ENCODE peak calls at places on chromosomes 3 and 15, in five cellular contexts. C is fibroblast of mammary gland, L is omental fat pad, X is heart right ventricle, B is pancreas. U is an unnamed sample.

GRCh38 chr3:96236499-96236898 is 577.9 kb upstream of the EPHA6 start:
- DNase-seq in C (no peak), L (no peak), X (no peak), B (no peak), U (no peak)

GRCh38 chr3:114666613-114667012 is 372.8 kb downstream of the TIGIT start:
- DNase-seq in C (no peak), L (no peak), X (no peak), B (no peak), U (no peak)

GRCh38 chr3:112763258-112763657 is 83.4 kb downstream of the CD200R1L start:
- DNase-seq in C (no peak), L (no peak), X (no peak), B (no peak), U (no peak)

GRCh38 chr15:92574161-92574560 is 81.4 kb downstream of the FAM174B start:
- DNase-seq in C (no peak), L (no peak), X (no peak), B (no peak), U (no peak)

GRCh38 chr3:96970211-96970610 is 155.8 kb downstream of the EPHA6 start:
- DNase-seq in C (peak), L (no peak), X (no peak), B (no peak), U (no peak)

GRCh38 chr3:122948398-122948797 is 79.2 kb downstream of the SEMA5B start:
- DNase-seq in C (no peak), L (no peak), X (no peak), B (no peak), U (no peak)

GRCh38 chr3:179840985-179841384 is 188.1 kb downstream of the USP13 start:
- DNase-seq in C (peak), L (peak), X (no peak), B (no peak), U (no peak)

GRCh38 chr3:31615071-31615875 is 82.5 kb downstream of the STT3B start:
- DNase-seq in C (peak), L (no peak), X (no peak), B (no peak), U (no peak)

GRCh38 chr15:90955911-90956310 is 1.2 kb downstream of the RCCD1 start:
- DNase-seq in C (no peak), L (no peak), X (no peak), B (peak), U (no peak)

GRCh38 chr3:178246004-178246403 is 290.2 kb upstream of the KCNMB2 start:
- DNase-seq in C (no peak), L (no peak), X (no peak), B (no peak), U (no peak)

DNA sequence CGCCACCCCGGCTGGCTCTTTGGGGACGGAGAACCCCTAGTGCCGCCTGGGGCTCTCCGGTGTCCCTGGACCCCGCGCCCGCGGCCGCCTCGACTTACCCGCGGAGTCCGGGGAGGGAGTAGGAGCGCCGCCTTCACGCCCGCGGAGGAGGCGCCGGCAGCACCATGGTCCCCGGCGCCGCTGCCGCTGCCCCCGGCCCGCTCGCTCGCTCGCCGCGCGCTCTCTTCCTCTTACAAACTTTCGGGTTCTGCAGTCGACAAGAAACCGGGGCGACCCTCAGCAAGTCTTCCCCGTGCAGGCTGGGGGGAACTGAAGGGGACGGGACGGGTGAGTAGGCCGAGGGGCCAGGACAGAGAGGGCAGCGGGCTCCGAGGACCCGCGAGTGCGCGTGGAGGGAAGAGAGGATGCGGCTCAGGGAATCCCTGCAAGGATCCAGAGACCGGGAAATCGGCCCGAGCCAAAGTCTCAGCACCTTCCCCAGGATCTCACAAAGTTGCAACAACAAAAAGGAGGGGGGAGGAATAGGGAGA is 2.0 kb downstream of the FOXP1 start:
- DNase-seq in C (no peak), L (no peak), X (peak), B (peak), U (no peak)
- TF ChIP-seq CTCF in C (no peak), L (no peak), X (no peak), B (no peak), U (no peak)

DNA sequence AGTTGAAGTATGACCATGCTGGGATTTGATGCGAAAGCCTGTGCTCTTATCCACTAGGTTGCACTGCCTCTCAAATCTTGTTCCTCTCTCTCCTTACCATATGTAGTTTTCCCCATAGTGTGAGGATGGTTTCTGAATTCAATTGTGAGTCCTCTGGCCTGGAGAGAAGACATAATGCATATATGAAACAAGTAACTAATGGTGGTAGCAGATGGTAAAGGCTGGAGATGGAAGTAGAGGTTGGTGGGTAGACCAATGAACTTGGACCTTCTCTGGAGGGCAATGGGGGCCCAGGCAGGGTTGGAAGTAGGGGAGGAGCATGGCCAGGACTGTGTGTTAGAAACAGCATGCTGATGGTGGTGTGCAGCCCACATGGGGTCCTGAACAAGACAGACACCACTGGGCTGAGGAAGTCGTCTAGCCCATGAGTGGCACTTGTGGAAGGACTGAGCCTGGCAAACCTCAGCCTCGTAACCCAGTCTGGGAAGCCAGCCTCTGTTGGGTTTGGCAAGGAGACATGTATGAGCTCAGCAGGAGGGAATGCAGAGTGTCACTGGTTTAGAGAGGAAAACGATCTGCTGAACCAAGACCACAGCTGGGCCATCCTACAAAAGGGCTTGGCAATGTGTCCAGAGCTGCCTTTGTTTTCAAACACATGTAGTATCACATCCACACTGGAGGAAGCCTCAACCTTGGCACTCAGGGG is 18.5 kb upstream of the LMCD1 start:
- DNase-seq in C (peak), L (no peak), X (peak), B (peak), U (no peak)
- TF ChIP-seq CTCF in C (no peak), L (no peak), X (no peak), B (no peak), U (no peak)

DNA sequence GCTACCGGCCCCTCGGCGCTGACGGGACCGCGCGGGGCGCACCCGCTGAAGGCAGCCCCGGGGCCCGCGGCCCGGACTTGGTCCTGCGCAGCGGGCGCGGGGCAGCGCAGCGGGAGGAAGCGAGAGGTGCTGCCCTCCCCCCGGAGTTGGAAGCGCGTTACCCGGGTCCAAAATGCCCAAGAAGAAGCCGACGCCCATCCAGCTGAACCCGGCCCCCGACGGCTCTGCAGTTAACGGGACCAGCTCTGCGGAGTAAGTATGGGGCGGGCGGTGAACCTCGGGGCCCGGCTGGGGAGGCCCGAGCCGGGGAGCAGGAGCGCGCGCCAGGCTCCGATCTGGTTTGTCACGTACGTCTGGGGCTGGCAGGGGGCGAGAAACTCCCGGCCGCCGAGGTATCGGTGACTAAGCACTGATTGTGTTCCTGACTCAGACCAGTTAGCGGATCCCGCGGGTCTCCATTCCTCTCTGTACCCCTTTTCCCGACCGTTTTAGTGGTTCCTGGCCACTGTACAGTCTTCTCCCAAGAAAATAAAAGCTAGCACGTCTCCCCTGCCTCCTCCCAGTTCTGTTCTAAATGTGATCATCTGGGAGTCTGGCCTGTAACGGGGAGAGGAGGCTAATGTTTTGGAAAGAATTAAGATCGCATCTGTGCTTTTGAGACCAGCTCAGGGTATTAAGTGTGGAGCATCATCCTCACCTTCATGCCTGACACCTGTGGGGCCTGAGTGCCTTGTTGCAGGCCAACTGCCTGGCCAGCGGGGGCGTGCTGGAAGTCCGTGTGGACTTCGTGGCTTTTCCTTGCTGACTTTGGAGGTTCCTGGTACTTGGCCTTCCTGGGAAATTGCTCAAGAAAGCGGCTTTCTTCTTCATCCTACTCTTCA is 704 bp downstream of the MAP2K1 start:
- DNase-seq in C (peak), L (peak), X (peak), B (peak), U (peak)
- TF ChIP-seq CTCF in C (peak), L (no peak), X (no peak), B (no peak), U (peak)

DNA sequence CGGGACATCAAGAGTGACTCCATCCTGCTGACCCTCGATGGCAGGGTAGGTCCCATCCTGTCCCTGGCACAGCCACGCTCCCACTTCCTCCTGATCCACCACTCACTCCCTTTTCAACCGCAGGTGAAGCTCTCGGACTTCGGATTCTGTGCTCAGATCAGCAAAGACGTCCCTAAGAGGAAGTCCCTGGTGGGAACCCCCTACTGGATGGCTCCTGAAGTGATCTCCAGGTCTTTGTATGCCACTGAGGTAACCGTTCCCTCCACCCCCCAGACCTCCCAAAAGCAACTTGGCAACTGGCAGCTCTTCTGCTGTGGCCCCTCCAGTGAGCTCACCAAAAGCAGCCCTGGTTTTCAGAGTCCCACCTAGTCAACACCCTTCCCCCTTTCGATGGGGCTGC is 9.4 kb downstream of the ANKRD63 start:
- DNase-seq in C (no peak), L (no peak), X (no peak), B (no peak), U (no peak)
- TF ChIP-seq CTCF in C (no peak), L (no peak), X (no peak), B (no peak), U (no peak)

DNA sequence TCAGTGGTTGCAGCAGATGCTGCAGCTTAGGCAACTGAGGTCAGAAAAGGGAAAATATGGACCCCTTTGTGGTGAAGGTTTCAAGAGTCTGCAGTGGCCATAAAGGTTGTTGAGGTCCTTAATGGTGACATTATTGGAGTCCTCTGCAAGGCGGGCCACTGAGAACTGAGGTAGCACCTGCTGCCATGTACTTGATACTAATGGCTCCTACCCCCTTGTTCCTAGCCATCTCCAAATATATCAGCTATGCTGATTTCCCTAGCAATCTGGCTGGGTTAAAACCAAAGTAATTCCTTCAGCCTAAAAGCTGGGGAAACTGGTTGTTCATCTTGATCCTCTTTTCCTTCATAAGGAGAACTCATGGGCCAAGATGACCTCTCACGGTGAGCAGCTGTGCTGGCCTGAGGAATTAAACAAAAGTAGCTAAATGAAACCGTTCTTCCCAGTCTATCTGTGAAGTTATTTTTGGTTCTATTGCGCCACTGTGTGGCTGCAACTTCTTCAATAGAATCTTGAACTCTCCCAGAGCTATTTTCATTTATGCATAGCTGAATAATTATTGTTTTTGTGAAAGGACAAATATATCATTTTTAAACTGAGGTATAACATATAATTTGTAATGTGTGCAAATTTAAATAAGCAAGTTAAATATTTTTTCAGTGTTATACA is 76.1 kb upstream of the PLSCR4 start:
- DNase-seq in C (peak), L (no peak), X (no peak), B (peak), U (peak)
- TF ChIP-seq CTCF in C (peak), L (no peak), X (peak), B (peak), U (peak)

DNA sequence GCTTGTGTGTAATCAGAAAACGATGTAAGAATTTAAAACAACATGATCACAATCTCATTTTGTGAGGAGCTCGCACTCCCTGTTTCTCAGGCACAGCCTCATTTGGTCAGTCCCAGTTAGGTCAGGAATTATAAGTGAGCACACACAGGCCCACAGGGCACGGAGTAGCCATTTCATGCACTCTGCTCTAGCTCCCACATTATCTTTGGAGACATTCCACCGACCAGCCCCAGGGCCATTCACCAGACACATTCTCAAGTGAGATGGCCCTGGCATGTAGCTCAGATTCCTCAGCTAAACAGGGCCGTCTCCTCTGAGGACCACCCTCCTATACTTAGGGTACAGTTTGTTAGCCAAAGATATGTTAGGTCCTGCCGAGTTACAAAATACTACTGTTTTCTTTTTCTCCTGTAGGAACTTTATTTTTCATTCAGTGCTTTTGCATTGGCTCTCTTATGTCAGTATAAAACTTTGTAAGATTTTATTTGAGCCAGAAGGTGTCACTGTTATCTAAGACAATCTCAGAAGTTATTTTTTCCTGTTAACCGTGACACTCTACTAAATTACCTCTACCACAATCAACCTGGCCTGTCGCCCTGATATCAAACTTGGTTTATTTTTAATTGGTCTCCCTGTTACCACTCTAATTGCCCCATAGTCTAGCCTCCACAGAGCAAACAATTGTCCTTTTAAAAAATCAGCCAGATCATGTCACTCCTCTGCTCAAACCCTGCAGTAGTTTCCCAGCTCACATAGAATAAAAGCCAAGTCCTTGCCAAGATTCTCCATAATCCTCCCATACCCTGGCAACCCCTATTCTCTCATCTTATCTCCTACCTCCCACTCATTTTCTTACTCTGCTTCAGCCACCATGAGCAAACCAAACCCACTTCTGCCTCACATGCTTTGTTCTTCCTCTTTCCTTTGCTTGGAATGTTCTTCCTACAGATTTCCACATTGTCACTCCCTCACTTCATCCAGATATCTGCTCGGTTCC is 105.7 kb downstream of the PPP2R3A start:
- DNase-seq in C (peak), L (no peak), X (no peak), B (no peak), U (no peak)
- TF ChIP-seq CTCF in C (no peak), L (no peak), X (no peak), B (no peak), U (no peak)

DNA sequence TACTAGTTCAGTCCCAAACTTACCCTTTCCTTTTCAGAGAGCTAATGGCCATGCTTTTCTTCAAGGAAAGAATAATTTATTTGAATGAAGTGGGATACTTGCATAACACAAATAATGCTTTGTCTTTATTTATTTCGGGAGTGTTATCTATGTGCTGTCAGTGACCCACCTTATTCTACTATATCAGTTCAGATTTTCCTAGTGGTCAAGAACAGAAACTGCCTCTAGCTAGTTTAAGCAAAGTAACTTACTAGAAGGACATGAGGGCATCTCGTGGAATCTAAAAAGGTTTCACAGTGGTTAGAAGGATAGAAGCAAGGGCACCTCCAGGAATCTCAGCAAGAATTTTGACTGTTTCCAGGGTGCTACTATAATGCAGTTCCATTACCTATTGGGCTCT is 3.8 kb upstream of the TIMMDC1 start:
- DNase-seq in C (no peak), L (no peak), X (no peak), B (no peak), U (no peak)
- TF ChIP-seq CTCF in C (peak), L (no peak), X (no peak), B (no peak), U (no peak)

GRCh38 chr3:194632983-194633348 is 253 bp downstream of the TMEM44 start:
- DNase-seq in C (no peak), L (no peak), X (no peak), B (no peak), U (no peak)

GRCh38 chr3:194631696-194632095 is 1.5 kb downstream of the TMEM44 start:
- DNase-seq in C (no peak), L (no peak), X (no peak), B (no peak), U (no peak)

GRCh38 chr3:194632211-194632982 is 822 bp downstream of the TMEM44 start:
- DNase-seq in C (peak), L (no peak), X (peak), B (no peak), U (no peak)

GRCh38 chr3:194637066-194637465 is 3.8 kb upstream of the TMEM44 start:
- DNase-seq in C (no peak), L (no peak), X (no peak), B (no peak), U (no peak)

DNA sequence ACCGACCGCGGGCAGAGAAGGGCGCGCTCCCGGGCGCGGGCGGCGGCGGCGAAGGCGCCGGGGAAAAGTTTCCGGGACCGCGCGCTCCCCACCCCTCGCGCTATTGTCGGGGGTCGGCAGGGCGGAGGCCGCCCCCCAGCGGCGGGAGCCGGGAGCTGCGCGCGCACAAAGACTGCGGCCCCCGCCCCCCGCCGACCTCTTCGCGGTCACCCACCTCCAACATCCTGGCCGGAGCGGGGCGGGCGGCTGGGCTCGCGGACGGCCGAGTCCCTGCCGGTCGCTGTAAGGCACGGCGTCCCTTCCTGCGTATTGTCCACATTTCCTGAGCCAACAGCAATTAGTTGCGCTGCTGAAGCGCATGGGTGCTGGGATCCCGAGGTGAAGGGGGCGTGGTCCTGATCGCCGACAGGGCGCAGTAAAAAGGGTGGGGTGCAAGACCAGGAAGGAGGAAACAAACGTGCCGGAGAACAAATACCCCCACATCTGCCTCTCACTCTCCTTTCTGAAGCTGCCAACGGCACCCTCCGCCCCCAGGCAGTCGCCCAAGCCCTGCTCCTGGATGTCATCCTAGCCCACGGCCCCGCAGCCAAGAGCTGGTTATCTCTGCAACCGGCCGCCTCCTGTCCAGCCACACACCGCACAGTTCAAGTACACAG is at the start of gene TMEM44:
- DNase-seq in C (peak), L (no peak), X (peak), B (peak), U (peak)
- TF ChIP-seq CTCF in C (no peak), L (peak), X (peak), B (peak), U (peak)